ENCODE peak calls at places on chromosomes 7 and 10, in six cellular contexts. C, X, F, N, Z and H are unnamed samples.

GRCh38 chr10:132549416-132549815 is 11.8 kb downstream of the INPP5A start:
- DNase-seq in C (no peak), X (no peak), F (no peak), N (peak; percentile 37), Z (no peak), H (no peak)

GRCh38 chr7:105808703-105809590 is 67.5 kb downstream of the ATXN7L1 start:
- DNase-seq in C (no peak), X (no peak), F (no peak), N (no peak), Z (peak; percentile 30), H (no peak)

GRCh38 chr7:50281680-50282445 is 22.7 kb upstream of the IKZF1 start:
- DNase-seq in C (no peak), X (no peak), F (no peak), N (no peak), Z (no peak), H (no peak)

GRCh38 chr10:76743169-76743568 is 894.4 kb downstream of the KCNMA1 start:
- DNase-seq in C (no peak), X (no peak), F (no peak), N (no peak), Z (no peak), H (no peak)

GRCh38 chr10:100998183-100998990 is 1.2 kb upstream of the LZTS2 start:
- DNase-seq in C (peak; percentile 87), X (peak; percentile 77), F (peak; percentile 93), N (peak; percentile 83), Z (peak; percentile 71), H (peak; percentile 97)

GRCh38 chr7:19118896-19119301 is 1.5 kb upstream of the TWIST1 start:
- DNase-seq in C (no peak), X (peak; percentile 54), F (no peak), N (peak; percentile 16), Z (no peak), H (no peak)

GRCh38 chr10:44788147-44788819 is 122.9 kb upstream of the TMEM72 start:
- DNase-seq in C (no peak), X (no peak), F (no peak), N (no peak), Z (no peak), H (no peak)

GRCh38 chr7:5143935-5144903 is 45.8 kb upstream of the WIPI2 start:
- DNase-seq in C (no peak), X (no peak), F (no peak), N (peak; percentile 36), Z (no peak), H (no peak)

GRCh38 chr7:43302211-43302711 is 189.8 kb downstream of the HECW1 start:
- DNase-seq in C (no peak), X (peak; percentile 16), F (no peak), N (no peak), Z (no peak), H (no peak)

GRCh38 chr7:106012935-106013439 is 49.9 kb downstream of the CDHR3 start:
- DNase-seq in C (no peak), X (no peak), F (no peak), N (peak; percentile 2), Z (no peak), H (no peak)

GRCh38 chr7:54841772-54842707 is 83.0 kb upstream of the SEC61G start:
- DNase-seq in C (no peak), X (peak; percentile 16), F (no peak), N (no peak), Z (no peak), H (peak; percentile 38)